ENCODE peak calls at places on chromosomes 13 and 19, in nine cellular contexts. J, Y, U, X, W, O, G, K and M are unnamed samples. For H3K36me3, the result is how much of the 10 kb centered on the place peaks cover.

GRCh38 chr19:56597696-56598095 is 2.6 kb downstream of the ZNF71 start:
- DNase-seq in J (no peak), Y (no peak), U (no peak), X (no peak), W (no peak), O (no peak), G (no peak), K (no peak), M (no peak)

GRCh38 chr13:114285166-114285808 is 3.9 kb downstream of the UPF3A start:
- DNase-seq in J (no peak), Y (no peak), U (no peak), X (no peak), W (no peak), O (no peak), G (no peak), K (no peak), M (no peak)

GRCh38 chr19:52138614-52139290 is 986 bp downstream of the ZNF616 start:
- DNase-seq in J (peak), Y (peak), U (no peak), X (peak), W (no peak), O (peak), G (no peak), K (peak), M (peak)

GRCh38 chr13:97116754-97117153 is 105.4 kb upstream of the MBNL2 start:
- DNase-seq in J (peak), Y (peak), U (no peak), X (peak), W (no peak), O (peak), G (no peak), K (no peak), M (peak)

GRCh38 chr19:15871570-15871969 is 26.3 kb downstream of the CYP4F2 start:
- DNase-seq in J (no peak), Y (no peak), U (peak), X (no peak), W (no peak), O (no peak), G (no peak), K (no peak), M (peak)

GRCh38 chr13:114065926-114066774 is 66.3 kb downstream of the RASA3 start:
- DNase-seq in J (no peak), Y (no peak), U (no peak), X (peak), W (no peak), O (no peak), G (no peak), K (peak), M (no peak)

GRCh38 chr19:41995959-41996797 is 2.1 kb upstream of the ATP1A3 start:
- DNase-seq in J (peak), Y (no peak), U (no peak), X (no peak), W (no peak), O (no peak), G (no peak), K (no peak), M (no peak)

GRCh38 chr13:95385808-95386207 is 84.6 kb upstream of the ABCC4 start:
- DNase-seq in J (no peak), Y (no peak), U (no peak), X (no peak), W (no peak), O (no peak), G (no peak), K (no peak), M (no peak)

GRCh38 chr13:97539651-97540230 is 105.8 kb downstream of the RAP2A start:
- DNase-seq in J (no peak), Y (no peak), U (no peak), X (no peak), W (no peak), O (no peak), G (no peak), K (no peak), M (no peak)

GRCh38 chr19:48419158-48419920 is 25.9 kb downstream of the GRIN2D start:
- DNase-seq in J (peak), Y (peak), U (no peak), X (no peak), W (no peak), O (no peak), G (no peak), K (peak), M (peak)

GRCh38 chr13:37134411-37135041 is 29.1 kb upstream of the CSNK1A1L start:
- DNase-seq in J (no peak), Y (no peak), U (no peak), X (no peak), W (peak), O (peak), G (no peak), K (no peak), M (peak)

GRCh38 chr19:38848299-38849146 is 1.3 kb downstream of the HNRNPL start:
- DNase-seq in J (peak), Y (no peak), U (no peak), X (no peak), W (no peak), O (peak), G (no peak), K (no peak), M (no peak)

GRCh38 chr19:38843175-38843758 is 6.5 kb downstream of the HNRNPL start:
- DNase-seq in J (no peak), Y (no peak), U (no peak), X (no peak), W (no peak), O (no peak), G (no peak), K (no peak), M (no peak)

GRCh38 chr19:38844093-38844686 is 5.6 kb downstream of the HNRNPL start:
- DNase-seq in J (no peak), Y (no peak), U (no peak), X (no peak), W (no peak), O (no peak), G (no peak), K (no peak), M (no peak)

GRCh38 chr19:38845374-38846024 is 4.3 kb downstream of the HNRNPL start:
- DNase-seq in J (no peak), Y (peak), U (no peak), X (no peak), W (no peak), O (no peak), G (no peak), K (no peak), M (no peak)

DNA sequence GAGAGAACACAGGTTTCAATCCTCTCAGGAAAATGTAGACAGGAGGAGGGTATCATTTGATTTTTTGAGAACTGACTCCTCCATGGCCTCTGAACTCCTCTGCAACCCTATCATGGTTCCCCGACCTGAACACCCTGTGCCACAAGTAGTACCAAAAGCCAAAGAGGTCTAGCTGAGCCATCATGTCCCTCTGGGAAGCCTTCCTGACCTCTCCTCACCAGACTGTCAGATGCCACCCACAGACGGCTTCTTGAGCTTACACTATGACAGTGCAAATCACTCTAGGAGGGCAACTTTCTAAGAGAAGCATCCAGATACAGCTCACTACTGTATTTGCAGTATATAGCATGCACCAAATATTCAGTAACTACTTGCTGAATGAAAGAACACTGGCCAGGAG is 3.7 kb downstream of the HNRNPL start:
- DNase-seq in J (no peak), Y (no peak), U (no peak), X (no peak), W (no peak), O (no peak), G (no peak), K (no peak), M (no peak)
- H3K4me3 ChIP-seq in J (no peak), Y (no peak), U (no peak), X (no peak), W (no peak), O (no peak), G (no peak), K (no peak), M (no peak)

GRCh38 chr13:19767966-19768365 is 14.8 kb downstream of the PSPC1 start:
- DNase-seq in J (peak), Y (no peak), U (no peak), X (no peak), W (no peak), O (no peak), G (no peak), K (no peak), M (no peak)

GRCh38 chr13:19763618-19764017 is 19.1 kb downstream of the PSPC1 start:
- DNase-seq in J (no peak), Y (no peak), U (no peak), X (no peak), W (no peak), O (no peak), G (no peak), K (no peak), M (no peak)

GRCh38 chr13:19759669-19760068 is 23.1 kb downstream of the PSPC1 start:
- DNase-seq in J (no peak), Y (no peak), U (no peak), X (no peak), W (peak), O (no peak), G (no peak), K (no peak), M (no peak)

GRCh38 chr13:19766637-19767036 is 16.1 kb downstream of the PSPC1 start:
- DNase-seq in J (peak), Y (no peak), U (no peak), X (no peak), W (no peak), O (no peak), G (no peak), K (no peak), M (no peak)

DNA sequence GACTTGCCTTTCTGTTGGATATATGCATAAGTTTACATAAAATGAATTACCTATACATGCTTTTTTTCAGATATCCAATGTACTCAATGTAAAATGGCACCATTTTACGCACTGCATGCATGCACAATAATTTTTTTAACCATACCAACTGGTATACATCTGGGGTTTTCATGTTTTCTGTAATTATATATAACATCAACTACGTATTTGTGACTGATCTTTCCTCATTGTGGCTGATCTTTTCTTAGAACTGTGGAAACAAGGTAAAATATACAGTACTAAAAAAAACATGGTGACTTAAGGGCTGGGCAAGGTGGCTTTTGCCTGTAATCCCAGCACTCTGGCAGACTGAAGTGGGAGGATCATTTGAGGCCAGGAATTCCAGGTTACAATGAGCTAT is 18.5 kb downstream of the PSPC1 start:
- DNase-seq in J (no peak), Y (no peak), U (no peak), X (no peak), W (no peak), O (no peak), G (no peak), K (no peak), M (no peak)
- H3K36me3 ChIP-seq in J (half or more), Y (under half), U (under half), X (under half), W (under half), O (under half), G (under half), K (under half), M (under half)

GRCh38 chr13:39035799-39036198 is 2.1 kb downstream of the PROSER1 start:
- DNase-seq in J (no peak), Y (no peak), U (no peak), X (no peak), W (no peak), O (no peak), G (no peak), K (no peak), M (no peak)

GRCh38 chr13:39036212-39036611 is 1.7 kb downstream of the PROSER1 start:
- DNase-seq in J (no peak), Y (no peak), U (no peak), X (no peak), W (no peak), O (peak), G (no peak), K (no peak), M (no peak)

GRCh38 chr13:39035204-39035603 is 2.7 kb downstream of the PROSER1 start:
- DNase-seq in J (peak), Y (no peak), U (no peak), X (no peak), W (no peak), O (no peak), G (no peak), K (no peak), M (no peak)

GRCh38 chr13:39032150-39032549 is 5.7 kb downstream of the PROSER1 start:
- DNase-seq in J (no peak), Y (no peak), U (no peak), X (no peak), W (no peak), O (no peak), G (no peak), K (no peak), M (no peak)

DNA sequence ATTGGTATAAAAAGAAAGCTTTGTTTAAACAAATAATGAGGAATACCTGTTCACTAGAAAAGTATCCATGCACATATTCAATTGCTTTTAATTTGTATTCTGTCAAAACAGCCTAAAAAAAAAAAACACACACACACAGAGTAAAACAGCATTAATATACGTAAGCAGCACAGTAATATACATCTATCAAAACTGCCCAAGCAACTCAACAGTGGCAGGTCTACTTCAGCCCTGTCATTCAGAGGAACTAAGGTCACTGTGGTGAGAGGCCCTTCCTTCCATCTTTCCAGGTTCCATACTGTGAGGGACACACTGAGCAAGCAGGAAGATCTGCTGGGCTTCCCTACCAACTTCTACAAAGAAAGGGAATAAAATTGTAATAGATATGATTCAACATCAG is 3.8 kb downstream of the PROSER1 start:
- DNase-seq in J (no peak), Y (no peak), U (no peak), X (no peak), W (no peak), O (no peak), G (no peak), K (no peak), M (no peak)
- H3K4me3 ChIP-seq in J (no peak), Y (no peak), U (no peak), X (no peak), W (no peak), O (no peak), G (no peak), K (no peak), M (no peak)

GRCh38 chr19:8600064-8600463 is 10.5 kb downstream of the ADAMTS10 start:
- DNase-seq in J (no peak), Y (no peak), U (no peak), X (no peak), W (no peak), O (no peak), G (no peak), K (no peak), M (no peak)
- H3K36me3 ChIP-seq in J (under half), Y (under half), U (half or more), X (under half), W (under half), O (under half), G (under half), K (under half), M (under half)

DNA sequence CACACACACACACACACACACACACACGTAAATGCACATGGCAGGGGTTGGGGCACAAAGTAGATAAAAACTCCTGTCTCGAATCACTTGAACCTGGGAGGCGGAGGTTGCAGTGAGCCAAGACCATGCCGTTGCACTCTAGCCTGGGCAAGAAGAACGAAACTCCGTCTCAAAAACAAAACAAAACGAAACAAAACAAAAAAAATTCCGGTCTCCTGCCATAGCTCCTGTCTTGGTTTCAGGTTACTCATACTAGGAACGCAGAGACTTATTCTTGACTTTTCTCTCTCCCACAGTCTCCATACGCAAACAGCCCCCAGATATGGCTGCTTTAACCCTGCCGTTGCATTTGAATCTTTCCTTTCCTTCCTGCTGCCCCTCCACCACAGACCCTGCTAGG is 148.9 kb downstream of the SHISA2 start:
- DNase-seq in J (no peak), Y (no peak), U (no peak), X (no peak), W (no peak), O (no peak), G (no peak), K (no peak), M (no peak)
- H3K4me3 ChIP-seq in J (no peak), Y (no peak), U (no peak), X (no peak), W (no peak), O (no peak), G (no peak), K (no peak), M (no peak)